ENCODE peak calls at places on chromosome 10, in eight cellular contexts. One of them, this sample, is unnamed.
A peak's percentile ranks its signal among the peaks of the same experiment; 100 is the strongest.

GRCh38 chr10:30430544-30431298 is 3.3 kb upstream of the MAP3K8 start:
- DNase-seq in neural crest cell: no peak
- DNase-seq in choroid plexus epithelial cell: peak; percentile 57
- DNase-seq in pancreas: no peak
- DNase-seq in GM12865: no peak
- DNase-seq in hepatocyte: no peak
- DNase-seq in AG04450: no peak
- DNase-seq in IMR-90: no peak
- DNase-seq in this sample: no peak

GRCh38 chr10:74967850-74968620 is 141.6 kb downstream of the KAT6B start:
- DNase-seq in neural crest cell: no peak
- DNase-seq in choroid plexus epithelial cell: no peak
- DNase-seq in pancreas: no peak
- DNase-seq in GM12865: no peak
- DNase-seq in hepatocyte: peak; percentile 28
- DNase-seq in AG04450: no peak
- DNase-seq in IMR-90: no peak
- DNase-seq in this sample: no peak

GRCh38 chr10:58267713-58268453 is at the start of gene IPMK:
- DNase-seq in neural crest cell: peak; percentile 83
- DNase-seq in choroid plexus epithelial cell: peak; percentile 90
- DNase-seq in pancreas: peak; percentile 92
- DNase-seq in GM12865: peak; percentile 98
- DNase-seq in hepatocyte: peak; percentile 97
- DNase-seq in AG04450: no peak
- DNase-seq in IMR-90: peak; percentile 79
- DNase-seq in this sample: peak; percentile 89

GRCh38 chr10:5628798-5629788 is 37.3 kb downstream of the ASB13 start:
- DNase-seq in neural crest cell: no peak
- DNase-seq in choroid plexus epithelial cell: peak; percentile 46
- DNase-seq in pancreas: no peak
- DNase-seq in GM12865: no peak
- DNase-seq in hepatocyte: no peak
- DNase-seq in AG04450: peak; percentile 18
- DNase-seq in IMR-90: peak; percentile 60
- DNase-seq in this sample: no peak

GRCh38 chr10:77597560-77597959 is 40.0 kb downstream of the KCNMA1 start:
- DNase-seq in neural crest cell: no peak
- DNase-seq in choroid plexus epithelial cell: no peak
- DNase-seq in pancreas: no peak
- DNase-seq in GM12865: no peak
- DNase-seq in hepatocyte: no peak
- DNase-seq in AG04450: no peak
- DNase-seq in IMR-90: no peak
- DNase-seq in this sample: no peak

GRCh38 chr10:124926548-124926947 is 15.4 kb upstream of the ZRANB1 start:
- DNase-seq in neural crest cell: no peak
- DNase-seq in choroid plexus epithelial cell: no peak
- DNase-seq in pancreas: no peak
- DNase-seq in GM12865: no peak
- DNase-seq in hepatocyte: no peak
- DNase-seq in AG04450: no peak
- DNase-seq in IMR-90: no peak
- DNase-seq in this sample: no peak

GRCh38 chr10:76302936-76303656 is 871.7 kb downstream of the LRMDA start:
- DNase-seq in neural crest cell: no peak
- DNase-seq in choroid plexus epithelial cell: peak; percentile 29
- DNase-seq in pancreas: no peak
- DNase-seq in GM12865: no peak
- DNase-seq in hepatocyte: no peak
- DNase-seq in AG04450: no peak
- DNase-seq in IMR-90: no peak
- DNase-seq in this sample: no peak

GRCh38 chr10:79415736-79416577 is 29.5 kb downstream of the ZCCHC24 start:
- DNase-seq in neural crest cell: no peak
- DNase-seq in choroid plexus epithelial cell: no peak
- DNase-seq in pancreas: no peak
- DNase-seq in GM12865: no peak
- DNase-seq in hepatocyte: no peak
- DNase-seq in AG04450: no peak
- DNase-seq in IMR-90: no peak
- DNase-seq in this sample: no peak

GRCh38 chr10:84842593-84842992 is 514.2 kb downstream of the CCSER2 start:
- DNase-seq in neural crest cell: no peak
- DNase-seq in choroid plexus epithelial cell: no peak
- DNase-seq in pancreas: peak; percentile 17
- DNase-seq in GM12865: no peak
- DNase-seq in hepatocyte: no peak
- DNase-seq in AG04450: no peak
- DNase-seq in IMR-90: no peak
- DNase-seq in this sample: no peak

GRCh38 chr10:20990604-20991003 is 93.5 kb upstream of the NEBL start:
- DNase-seq in neural crest cell: no peak
- DNase-seq in choroid plexus epithelial cell: peak; percentile 28
- DNase-seq in pancreas: no peak
- DNase-seq in GM12865: no peak
- DNase-seq in hepatocyte: no peak
- DNase-seq in AG04450: no peak
- DNase-seq in IMR-90: no peak
- DNase-seq in this sample: no peak

GRCh38 chr10:49518982-49519578 is 19.8 kb downstream of the ERCC6 start:
- DNase-seq in neural crest cell: peak; percentile 44
- DNase-seq in choroid plexus epithelial cell: peak; percentile 77
- DNase-seq in pancreas: no peak
- DNase-seq in GM12865: peak; percentile 54
- DNase-seq in hepatocyte: peak; percentile 59
- DNase-seq in AG04450: no peak
- DNase-seq in IMR-90: peak; percentile 54
- DNase-seq in this sample: peak; percentile 52

GRCh38 chr10:103616705-103617361 is 123.3 kb downstream of the NEURL1 start:
- DNase-seq in neural crest cell: no peak
- DNase-seq in choroid plexus epithelial cell: peak; percentile 97
- DNase-seq in pancreas: no peak
- DNase-seq in GM12865: no peak
- DNase-seq in hepatocyte: peak; percentile 57
- DNase-seq in AG04450: peak; percentile 73
- DNase-seq in IMR-90: peak; percentile 80
- DNase-seq in this sample: no peak

GRCh38 chr10:80537086-80537704 is 507 bp upstream of the SH2D4B start:
- DNase-seq in neural crest cell: no peak
- DNase-seq in choroid plexus epithelial cell: no peak
- DNase-seq in pancreas: no peak
- DNase-seq in GM12865: no peak
- DNase-seq in hepatocyte: no peak
- DNase-seq in AG04450: no peak
- DNase-seq in IMR-90: no peak
- DNase-seq in this sample: no peak

GRCh38 chr10:80538481-80539185 is 931 bp downstream of the SH2D4B start:
- DNase-seq in neural crest cell: no peak
- DNase-seq in choroid plexus epithelial cell: no peak
- DNase-seq in pancreas: no peak
- DNase-seq in GM12865: no peak
- DNase-seq in hepatocyte: no peak
- DNase-seq in AG04450: no peak
- DNase-seq in IMR-90: no peak
- DNase-seq in this sample: no peak

GRCh38 chr10:80536361-80536835 is 1.3 kb upstream of the SH2D4B start:
- DNase-seq in neural crest cell: no peak
- DNase-seq in choroid plexus epithelial cell: no peak
- DNase-seq in pancreas: no peak
- DNase-seq in GM12865: peak; percentile 36
- DNase-seq in hepatocyte: no peak
- DNase-seq in AG04450: no peak
- DNase-seq in IMR-90: no peak
- DNase-seq in this sample: no peak

GRCh38 chr10:80537705-80538480 is at the start of gene SH2D4B:
- DNase-seq in neural crest cell: no peak
- DNase-seq in choroid plexus epithelial cell: no peak
- DNase-seq in pancreas: no peak
- DNase-seq in GM12865: no peak
- DNase-seq in hepatocyte: no peak
- DNase-seq in AG04450: no peak
- DNase-seq in IMR-90: no peak
- DNase-seq in this sample: no peak

GRCh38 chr10:80535671-80536360 is 1.9 kb upstream of the SH2D4B start:
- DNase-seq in neural crest cell: no peak
- DNase-seq in choroid plexus epithelial cell: peak; percentile 44
- DNase-seq in pancreas: peak; percentile 72
- DNase-seq in GM12865: peak; percentile 93
- DNase-seq in hepatocyte: peak; percentile 66
- DNase-seq in AG04450: no peak
- DNase-seq in IMR-90: no peak
- DNase-seq in this sample: peak; percentile 90
- TF ChIP-seq CTCF in neural crest cell: peak; percentile 62
- TF ChIP-seq CTCF in choroid plexus epithelial cell: peak; percentile 44
- TF ChIP-seq CTCF in pancreas: no peak
- TF ChIP-seq CTCF in GM12865: peak; percentile 94
- TF ChIP-seq CTCF in hepatocyte: peak; percentile 52
- TF ChIP-seq CTCF in AG04450: peak; percentile 33
- TF ChIP-seq CTCF in IMR-90: no peak
- TF ChIP-seq CTCF in this sample: peak; percentile 65

GRCh38 chr10:24740714-24741113 is 17.0 kb upstream of the ARHGAP21 start:
- DNase-seq in neural crest cell: no peak
- DNase-seq in choroid plexus epithelial cell: no peak
- DNase-seq in pancreas: no peak
- DNase-seq in GM12865: no peak
- DNase-seq in hepatocyte: no peak
- DNase-seq in AG04450: no peak
- DNase-seq in IMR-90: no peak
- DNase-seq in this sample: no peak

GRCh38 chr10:24748214-24748613 is 24.5 kb upstream of the ARHGAP21 start:
- DNase-seq in neural crest cell: no peak
- DNase-seq in choroid plexus epithelial cell: no peak
- DNase-seq in pancreas: no peak
- DNase-seq in GM12865: no peak
- DNase-seq in hepatocyte: no peak
- DNase-seq in AG04450: no peak
- DNase-seq in IMR-90: no peak
- DNase-seq in this sample: no peak

GRCh38 chr10:24750695-24751094 is 27.0 kb upstream of the ARHGAP21 start:
- DNase-seq in neural crest cell: no peak
- DNase-seq in choroid plexus epithelial cell: no peak
- DNase-seq in pancreas: no peak
- DNase-seq in GM12865: no peak
- DNase-seq in hepatocyte: no peak
- DNase-seq in AG04450: no peak
- DNase-seq in IMR-90: no peak
- DNase-seq in this sample: no peak

GRCh38 chr10:24744966-24745365 is 21.3 kb upstream of the ARHGAP21 start:
- DNase-seq in neural crest cell: no peak
- DNase-seq in choroid plexus epithelial cell: no peak
- DNase-seq in pancreas: no peak
- DNase-seq in GM12865: no peak
- DNase-seq in hepatocyte: no peak
- DNase-seq in AG04450: no peak
- DNase-seq in IMR-90: peak; percentile 16
- DNase-seq in this sample: no peak
- TF ChIP-seq CTCF in neural crest cell: no peak
- TF ChIP-seq CTCF in choroid plexus epithelial cell: no peak
- TF ChIP-seq CTCF in pancreas: no peak
- TF ChIP-seq CTCF in GM12865: no peak
- TF ChIP-seq CTCF in hepatocyte: no peak
- TF ChIP-seq CTCF in AG04450: no peak
- TF ChIP-seq CTCF in IMR-90: no peak
- TF ChIP-seq CTCF in this sample: no peak

GRCh38 chr10:68901106-68901927 is at the start of gene DDX50:
- DNase-seq in neural crest cell: peak; percentile 91
- DNase-seq in choroid plexus epithelial cell: peak; percentile 100
- DNase-seq in pancreas: peak; percentile 97
- DNase-seq in GM12865: peak; percentile 99
- DNase-seq in hepatocyte: peak; percentile 99
- DNase-seq in AG04450: peak; percentile 97
- DNase-seq in IMR-90: peak; percentile 99
- DNase-seq in this sample: peak; percentile 92
- TF ChIP-seq CTCF in neural crest cell: peak; percentile 41
- TF ChIP-seq CTCF in choroid plexus epithelial cell: no peak
- TF ChIP-seq CTCF in pancreas: no peak
- TF ChIP-seq CTCF in GM12865: no peak
- TF ChIP-seq CTCF in hepatocyte: no peak
- TF ChIP-seq CTCF in AG04450: no peak
- TF ChIP-seq CTCF in IMR-90: peak; percentile 20
- TF ChIP-seq CTCF in this sample: no peak

GRCh38 chr10:14562615-14563214 is 212.0 kb downstream of the FAM107B start:
- DNase-seq in neural crest cell: no peak
- DNase-seq in choroid plexus epithelial cell: no peak
- DNase-seq in pancreas: no peak
- DNase-seq in GM12865: no peak
- DNase-seq in hepatocyte: no peak
- DNase-seq in AG04450: no peak
- DNase-seq in IMR-90: no peak
- DNase-seq in this sample: no peak
- TF ChIP-seq CTCF in neural crest cell: no peak
- TF ChIP-seq CTCF in choroid plexus epithelial cell: no peak
- TF ChIP-seq CTCF in pancreas: no peak
- TF ChIP-seq CTCF in GM12865: no peak
- TF ChIP-seq CTCF in hepatocyte: no peak
- TF ChIP-seq CTCF in AG04450: no peak
- TF ChIP-seq CTCF in IMR-90: no peak
- TF ChIP-seq CTCF in this sample: no peak

DNA sequence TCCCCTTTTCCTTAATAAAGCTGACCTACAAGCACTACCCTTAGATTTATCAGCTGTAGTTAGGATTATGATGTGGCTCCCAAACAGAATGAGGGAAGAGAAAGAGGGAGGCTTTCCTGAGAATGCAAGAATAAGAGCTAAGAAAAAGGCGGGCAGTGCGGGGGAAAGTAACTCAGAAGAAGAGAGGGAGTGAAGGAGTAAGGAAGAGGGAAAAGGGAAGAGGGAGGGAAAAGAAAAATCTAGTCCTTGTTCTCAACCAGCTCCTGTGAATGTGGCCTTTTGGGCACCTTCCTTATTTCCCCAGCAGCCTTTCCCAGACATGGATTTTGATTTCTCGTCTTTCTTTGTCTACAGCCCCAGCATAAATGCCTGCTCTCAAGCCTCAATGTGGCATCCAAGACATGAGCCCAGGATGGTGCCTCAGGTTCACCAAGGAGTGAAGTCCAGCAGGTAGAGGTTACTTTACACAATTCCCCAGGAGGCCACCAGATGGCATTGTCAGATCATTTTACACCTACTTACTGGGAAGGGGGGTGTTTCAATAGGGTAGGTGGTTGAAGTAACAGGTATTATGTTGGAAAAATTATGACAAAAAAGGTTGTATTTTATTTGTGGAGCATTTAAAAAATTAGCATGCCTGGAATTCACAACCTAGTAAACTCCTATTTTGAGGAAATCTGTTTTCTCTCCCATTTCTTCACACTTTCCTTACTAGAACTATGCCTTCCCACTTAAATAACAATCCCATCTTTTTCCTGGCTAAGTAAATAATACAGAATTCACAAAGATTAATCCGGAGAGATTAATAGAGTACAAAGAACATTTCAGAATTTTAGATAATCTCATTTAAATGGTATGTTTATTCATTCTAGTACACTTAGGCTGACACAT is 106.5 kb downstream of the HTR7 start:
- DNase-seq in neural crest cell: peak; percentile 30
- DNase-seq in choroid plexus epithelial cell: peak; percentile 64
- DNase-seq in pancreas: peak; percentile 14
- DNase-seq in GM12865: peak; percentile 72
- DNase-seq in hepatocyte: peak; percentile 58
- DNase-seq in AG04450: no peak
- DNase-seq in IMR-90: peak; percentile 42
- DNase-seq in this sample: peak; percentile 63
- TF ChIP-seq CTCF in neural crest cell: peak; percentile 86
- TF ChIP-seq CTCF in choroid plexus epithelial cell: peak; percentile 85
- TF ChIP-seq CTCF in pancreas: peak; percentile 43
- TF ChIP-seq CTCF in GM12865: peak; percentile 76
- TF ChIP-seq CTCF in hepatocyte: peak; percentile 72
- TF ChIP-seq CTCF in AG04450: peak; percentile 79
- TF ChIP-seq CTCF in IMR-90: peak; percentile 69
- TF ChIP-seq CTCF in this sample: peak; percentile 39